ENCODE peak calls at places on chromosomes 7 and 10, in five cellular contexts. One of them, this sample, is unnamed.
A peak's percentile ranks its signal among the peaks of the same experiment; 100 is the strongest.

GRCh38 chr10:60155945-60156683 is 233.6 kb downstream of the ANK3 start:
- DNase-seq in right lobe of liver: no peak
- DNase-seq in colonic mucosa: no peak
- DNase-seq in RWPE1: no peak
- DNase-seq in cardiac fibroblast: no peak
- DNase-seq in this sample: no peak

GRCh38 chr7:148733496-148733895 is 34.8 kb downstream of the CUL1 start:
- DNase-seq in right lobe of liver: no peak
- DNase-seq in cardiac fibroblast: no peak
- DNase-seq in colonic mucosa: no peak
- DNase-seq in RWPE1: no peak
- DNase-seq in this sample: no peak

GRCh38 chr10:120131183-120131582 is 238.7 kb downstream of the SEC23IP start:
- DNase-seq in right lobe of liver: no peak
- DNase-seq in colonic mucosa: peak; percentile 18
- DNase-seq in cardiac fibroblast: peak; percentile 0
- DNase-seq in RWPE1: peak; percentile 50
- DNase-seq in this sample: no peak

GRCh38 chr10:103512591-103513382 is 19.3 kb downstream of the NEURL1 start:
- DNase-seq in cardiac fibroblast: no peak
- DNase-seq in right lobe of liver: no peak
- DNase-seq in colonic mucosa: peak; percentile 57
- DNase-seq in RWPE1: no peak
- DNase-seq in this sample: no peak

GRCh38 chr7:152870106-152870693 is 110.6 kb downstream of the ACTR3B start:
- DNase-seq in cardiac fibroblast: no peak
- DNase-seq in right lobe of liver: no peak
- DNase-seq in colonic mucosa: no peak
- DNase-seq in RWPE1: no peak
- DNase-seq in this sample: no peak

GRCh38 chr10:37871143-37871542 is 13.7 kb upstream of the ZNF248 start:
- DNase-seq in colonic mucosa: no peak
- DNase-seq in right lobe of liver: no peak
- DNase-seq in RWPE1: no peak
- DNase-seq in cardiac fibroblast: no peak
- DNase-seq in this sample: no peak

GRCh38 chr10:34470307-34470706 is 344.8 kb downstream of the PARD3 start:
- DNase-seq in RWPE1: no peak
- DNase-seq in right lobe of liver: peak; percentile 33
- DNase-seq in colonic mucosa: no peak
- DNase-seq in cardiac fibroblast: no peak
- DNase-seq in this sample: no peak

GRCh38 chr10:127210936-127211335 is 14.5 kb upstream of the INSYN2A start:
- DNase-seq in RWPE1: no peak
- DNase-seq in right lobe of liver: no peak
- DNase-seq in colonic mucosa: no peak
- DNase-seq in cardiac fibroblast: no peak
- DNase-seq in this sample: no peak

GRCh38 chr7:80804581-80804980 is 114.3 kb downstream of the SEMA3C start:
- DNase-seq in cardiac fibroblast: no peak
- DNase-seq in RWPE1: no peak
- DNase-seq in right lobe of liver: no peak
- DNase-seq in colonic mucosa: no peak
- DNase-seq in this sample: no peak

GRCh38 chr10:92778091-92778490 is 70.2 kb upstream of the EXOC6 start:
- DNase-seq in right lobe of liver: no peak
- DNase-seq in colonic mucosa: no peak
- DNase-seq in cardiac fibroblast: peak; percentile 20
- DNase-seq in RWPE1: no peak
- DNase-seq in this sample: no peak

GRCh38 chr10:62323751-62324150 is 50.4 kb upstream of the ZNF365 start:
- DNase-seq in right lobe of liver: no peak
- DNase-seq in RWPE1: no peak
- DNase-seq in cardiac fibroblast: no peak
- DNase-seq in colonic mucosa: no peak
- DNase-seq in this sample: no peak

GRCh38 chr7:1239455-1240295 is 7.0 kb downstream of the UNCX start:
- DNase-seq in RWPE1: no peak
- DNase-seq in right lobe of liver: no peak
- DNase-seq in colonic mucosa: no peak
- DNase-seq in cardiac fibroblast: no peak
- DNase-seq in this sample: no peak

GRCh38 chr10:104299031-104299904 is 30.3 kb downstream of the GSTO2 start:
- DNase-seq in RWPE1: no peak
- DNase-seq in colonic mucosa: no peak
- DNase-seq in cardiac fibroblast: peak; percentile 94
- DNase-seq in right lobe of liver: no peak
- DNase-seq in this sample: no peak

GRCh38 chr10:117169480-117169879 is 27.8 kb upstream of the KCNK18 start:
- DNase-seq in right lobe of liver: no peak
- DNase-seq in colonic mucosa: no peak
- DNase-seq in RWPE1: no peak
- DNase-seq in cardiac fibroblast: no peak
- DNase-seq in this sample: no peak

GRCh38 chr10:137031-137430 is 1.8 kb downstream of the ZMYND11 start:
- DNase-seq in colonic mucosa: no peak
- DNase-seq in right lobe of liver: no peak
- DNase-seq in cardiac fibroblast: no peak
- DNase-seq in RWPE1: peak; percentile 30
- DNase-seq in this sample: no peak

GRCh38 chr7:48351893-48352292 is 180.6 kb downstream of the ABCA13 start:
- DNase-seq in right lobe of liver: no peak
- DNase-seq in cardiac fibroblast: no peak
- DNase-seq in RWPE1: no peak
- DNase-seq in colonic mucosa: no peak
- DNase-seq in this sample: no peak

GRCh38 chr7:6636741-6637543 is at the start of gene ZNF316:
- DNase-seq in right lobe of liver: peak; percentile 78
- DNase-seq in RWPE1: peak; percentile 76
- DNase-seq in cardiac fibroblast: peak; percentile 64
- DNase-seq in colonic mucosa: peak; percentile 59
- DNase-seq in this sample: peak; percentile 70

GRCh38 chr10:130561681-130562080 is 425.5 kb downstream of the GLRX3 start:
- DNase-seq in RWPE1: no peak
- DNase-seq in colonic mucosa: no peak
- DNase-seq in cardiac fibroblast: no peak
- DNase-seq in right lobe of liver: no peak
- DNase-seq in this sample: no peak

GRCh38 chr7:477626-478220 is 41.9 kb downstream of the PDGFA start:
- DNase-seq in colonic mucosa: no peak
- DNase-seq in RWPE1: peak; percentile 52
- DNase-seq in right lobe of liver: no peak
- DNase-seq in cardiac fibroblast: no peak
- DNase-seq in this sample: peak; percentile 40

GRCh38 chr10:91694170-91694794 is 61.4 kb upstream of the PPP1R3C start:
- DNase-seq in colonic mucosa: peak; percentile 30
- DNase-seq in RWPE1: peak; percentile 45
- DNase-seq in cardiac fibroblast: peak; percentile 53
- DNase-seq in right lobe of liver: no peak
- DNase-seq in this sample: no peak

GRCh38 chr7:106215868-106216516 is 68.8 kb downstream of the NAMPT start:
- DNase-seq in cardiac fibroblast: no peak
- DNase-seq in RWPE1: no peak
- DNase-seq in right lobe of liver: no peak
- DNase-seq in colonic mucosa: no peak
- DNase-seq in this sample: no peak

GRCh38 chr7:71868797-71869196 is 543.3 kb downstream of the CALN1 start:
- DNase-seq in right lobe of liver: no peak
- DNase-seq in cardiac fibroblast: no peak
- DNase-seq in colonic mucosa: no peak
- DNase-seq in RWPE1: peak; percentile 22
- DNase-seq in this sample: peak; percentile 50

GRCh38 chr10:83606275-83606674 is 533.0 kb upstream of the GHITM start:
- DNase-seq in RWPE1: no peak
- DNase-seq in right lobe of liver: no peak
- DNase-seq in cardiac fibroblast: peak; percentile 8
- DNase-seq in colonic mucosa: no peak
- DNase-seq in this sample: no peak

GRCh38 chr10:43689618-43689954 is 40.9 kb upstream of the ZNF32 start:
- DNase-seq in cardiac fibroblast: peak; percentile 52
- DNase-seq in RWPE1: peak; percentile 20
- DNase-seq in right lobe of liver: peak; percentile 70
- DNase-seq in colonic mucosa: peak; percentile 72
- DNase-seq in this sample: no peak

GRCh38 chr10:6642881-6643280 is 62.8 kb upstream of the PRKCQ start:
- DNase-seq in colonic mucosa: no peak
- DNase-seq in RWPE1: no peak
- DNase-seq in right lobe of liver: no peak
- DNase-seq in cardiac fibroblast: no peak
- DNase-seq in this sample: no peak

GRCh38 chr10:13924020-13924725 is 337.4 kb downstream of the PRPF18 start:
- DNase-seq in colonic mucosa: no peak
- DNase-seq in RWPE1: peak; percentile 21
- DNase-seq in cardiac fibroblast: peak; percentile 87
- DNase-seq in right lobe of liver: no peak
- DNase-seq in this sample: no peak

GRCh38 chr7:82723411-82723810 is 279.8 kb upstream of the CACNA2D1 start:
- DNase-seq in cardiac fibroblast: no peak
- DNase-seq in RWPE1: no peak
- DNase-seq in colonic mucosa: no peak
- DNase-seq in right lobe of liver: no peak
- DNase-seq in this sample: no peak

GRCh38 chr10:44467090-44467489 is 82.2 kb upstream of the CXCL12 start:
- DNase-seq in colonic mucosa: no peak
- DNase-seq in RWPE1: no peak
- DNase-seq in right lobe of liver: no peak
- DNase-seq in cardiac fibroblast: no peak
- DNase-seq in this sample: no peak

GRCh38 chr7:85573346-85573745 is 386.5 kb upstream of the SEMA3D start:
- DNase-seq in cardiac fibroblast: no peak
- DNase-seq in colonic mucosa: no peak
- DNase-seq in RWPE1: no peak
- DNase-seq in right lobe of liver: no peak
- DNase-seq in this sample: no peak

GRCh38 chr7:142248166-142249160 is 9.4 kb downstream of the PRSS58 start:
- DNase-seq in right lobe of liver: no peak
- DNase-seq in cardiac fibroblast: no peak
- DNase-seq in colonic mucosa: no peak
- DNase-seq in RWPE1: no peak
- DNase-seq in this sample: no peak

GRCh38 chr10:117442944-117443676 is 67.9 kb upstream of the PDZD8 start:
- DNase-seq in right lobe of liver: peak; percentile 89
- DNase-seq in colonic mucosa: peak; percentile 85
- DNase-seq in RWPE1: peak; percentile 65
- DNase-seq in cardiac fibroblast: peak; percentile 93
- DNase-seq in this sample: peak; percentile 75

GRCh38 chr10:19347592-19347991 is 299.0 kb downstream of the MALRD1 start:
- DNase-seq in cardiac fibroblast: peak; percentile 7
- DNase-seq in colonic mucosa: no peak
- DNase-seq in right lobe of liver: no peak
- DNase-seq in RWPE1: no peak
- DNase-seq in this sample: no peak

GRCh38 chr7:76293407-76293901 is 9.0 kb upstream of the HSPB1 start:
- DNase-seq in right lobe of liver: no peak
- DNase-seq in colonic mucosa: no peak
- DNase-seq in cardiac fibroblast: no peak
- DNase-seq in RWPE1: no peak
- DNase-seq in this sample: no peak

GRCh38 chr10:44830022-44830421 is 81.1 kb upstream of the TMEM72 start:
- DNase-seq in right lobe of liver: no peak
- DNase-seq in RWPE1: no peak
- DNase-seq in colonic mucosa: no peak
- DNase-seq in cardiac fibroblast: peak; percentile 29
- DNase-seq in this sample: no peak

GRCh38 chr10:102941401-102941800 is 23.3 kb downstream of the CNNM2 start:
- DNase-seq in RWPE1: no peak
- DNase-seq in right lobe of liver: no peak
- DNase-seq in cardiac fibroblast: no peak
- DNase-seq in colonic mucosa: no peak
- DNase-seq in this sample: no peak

GRCh38 chr10:94785211-94785610 is 22.7 kb downstream of the CYP2C19 start:
- DNase-seq in RWPE1: peak; percentile 9
- DNase-seq in right lobe of liver: no peak
- DNase-seq in colonic mucosa: no peak
- DNase-seq in cardiac fibroblast: no peak
- DNase-seq in this sample: no peak

GRCh38 chr10:62422068-62422590 is 48.0 kb downstream of the ZNF365 start:
- DNase-seq in right lobe of liver: no peak
- DNase-seq in cardiac fibroblast: peak; percentile 37
- DNase-seq in RWPE1: no peak
- DNase-seq in colonic mucosa: no peak
- DNase-seq in this sample: no peak

GRCh38 chr7:26646666-26647065 is 217.7 kb downstream of the SKAP2 start:
- DNase-seq in colonic mucosa: no peak
- DNase-seq in right lobe of liver: no peak
- DNase-seq in RWPE1: no peak
- DNase-seq in cardiac fibroblast: no peak
- DNase-seq in this sample: no peak

DNA sequence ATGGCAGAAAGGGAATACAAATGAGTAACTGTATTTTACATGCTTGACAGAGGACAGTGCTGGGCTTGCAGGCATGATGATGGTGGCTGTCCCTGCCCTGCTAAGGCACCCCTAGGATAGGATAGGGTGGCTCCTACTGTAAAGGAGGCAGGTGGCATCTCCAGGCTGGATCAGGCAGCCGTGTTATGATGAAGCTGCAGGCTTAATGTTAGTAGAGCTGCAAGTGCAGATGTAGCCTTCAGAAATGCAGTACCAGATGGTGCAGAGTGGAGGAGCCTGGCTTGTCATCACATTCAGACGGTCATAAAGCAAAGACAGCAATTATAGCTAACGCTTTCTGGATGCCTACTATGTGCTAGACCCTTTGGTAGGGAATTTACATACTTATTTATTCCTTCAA is 288.0 kb upstream of the PODXL start:
- DNase-seq in colonic mucosa: no peak
- DNase-seq in RWPE1: no peak
- DNase-seq in right lobe of liver: no peak
- DNase-seq in cardiac fibroblast: no peak
- DNase-seq in this sample: no peak
- TF ChIP-seq CTCF in colonic mucosa: no peak
- TF ChIP-seq CTCF in RWPE1: no peak
- TF ChIP-seq CTCF in right lobe of liver: no peak
- TF ChIP-seq CTCF in cardiac fibroblast: no peak
- TF ChIP-seq CTCF in this sample: no peak

GRCh38 chr10:125742465-125742864 is 23.0 kb downstream of the EDRF1 start:
- DNase-seq in RWPE1: no peak
- DNase-seq in cardiac fibroblast: peak; percentile 7
- DNase-seq in right lobe of liver: no peak
- DNase-seq in colonic mucosa: no peak
- DNase-seq in this sample: no peak
- TF ChIP-seq CTCF in RWPE1: no peak
- TF ChIP-seq CTCF in cardiac fibroblast: no peak
- TF ChIP-seq CTCF in right lobe of liver: peak; percentile 23
- TF ChIP-seq CTCF in colonic mucosa: no peak
- TF ChIP-seq CTCF in this sample: no peak

GRCh38 chr7:28224172-28224571 is 43.6 kb upstream of the JAZF1 start:
- DNase-seq in right lobe of liver: no peak
- DNase-seq in cardiac fibroblast: no peak
- DNase-seq in RWPE1: no peak
- DNase-seq in colonic mucosa: no peak
- DNase-seq in this sample: no peak
- TF ChIP-seq CTCF in right lobe of liver: no peak
- TF ChIP-seq CTCF in cardiac fibroblast: no peak
- TF ChIP-seq CTCF in RWPE1: no peak
- TF ChIP-seq CTCF in colonic mucosa: no peak
- TF ChIP-seq CTCF in this sample: no peak

GRCh38 chr10:122468923-122469781 is 7.8 kb downstream of the HTRA1 start:
- DNase-seq in colonic mucosa: no peak
- DNase-seq in RWPE1: peak; percentile 98
- DNase-seq in cardiac fibroblast: peak; percentile 91
- DNase-seq in right lobe of liver: no peak
- DNase-seq in this sample: peak; percentile 73
- TF ChIP-seq CTCF in colonic mucosa: no peak
- TF ChIP-seq CTCF in RWPE1: no peak
- TF ChIP-seq CTCF in cardiac fibroblast: no peak
- TF ChIP-seq CTCF in right lobe of liver: no peak
- TF ChIP-seq CTCF in this sample: no peak